ENCODE peak calls at places on chromosomes 2 and 18, in eight cellular contexts. I, Q, D, L, P, G, M and E are unnamed samples.

GRCh38 chr2:210477496-210477895 is 937 bp upstream of the LANCL1 start:
- DNase-seq in I (peak), P (peak), M (no peak), Q (peak), D (peak), G (no peak), L (no peak), E (peak)

GRCh38 chr2:611519-611918 is 65.7 kb downstream of the TMEM18 start:
- DNase-seq in P (no peak), D (no peak), Q (peak), M (peak), L (no peak), I (no peak), G (no peak), E (no peak)

GRCh38 chr2:117931266-117931665 is 82.6 kb downstream of the CCDC93 start:
- DNase-seq in P (no peak), D (no peak), G (no peak), M (no peak), I (no peak), L (no peak), Q (no peak), E (no peak)

GRCh38 chr2:47056374-47056773 is 98.7 kb downstream of the STPG4 start:
- DNase-seq in L (no peak), G (no peak), D (peak), Q (no peak), M (no peak), I (peak), P (no peak), E (no peak)

GRCh38 chr2:183081908-183082307 is 3.4 kb downstream of the DUSP19 start:
- DNase-seq in G (no peak), D (peak), P (no peak), L (no peak), I (no peak), Q (no peak), M (no peak), E (no peak)

GRCh38 chr2:209070262-209070661 is 353.6 kb upstream of the MAP2 start:
- DNase-seq in L (no peak), G (no peak), Q (no peak), D (no peak), I (no peak), P (no peak), M (no peak), E (no peak)

GRCh38 chr2:176169181-176169580 is 12.1 kb downstream of the HOXD3 start:
- DNase-seq in G (no peak), I (no peak), L (no peak), Q (no peak), D (no peak), P (no peak), M (no peak), E (no peak)

GRCh38 chr2:112960230-112960825 is 17.5 kb upstream of the IL36G start:
- DNase-seq in G (no peak), D (no peak), L (no peak), Q (no peak), M (no peak), I (no peak), P (no peak), E (no peak)

GRCh38 chr2:129729646-129730045 is 249.8 kb upstream of the RAB6C start:
- DNase-seq in L (no peak), G (no peak), D (no peak), P (no peak), I (no peak), Q (no peak), M (peak), E (no peak)

GRCh38 chr2:181407171-181407570 is 50.0 kb upstream of the ITGA4 start:
- DNase-seq in L (no peak), I (no peak), G (no peak), P (no peak), Q (no peak), M (no peak), D (no peak), E (no peak)

GRCh38 chr2:24632175-24632574 is 141.1 kb downstream of the NCOA1 start:
- DNase-seq in L (no peak), Q (no peak), G (no peak), P (no peak), M (no peak), D (no peak), I (no peak), E (no peak)

GRCh38 chr2:170974304-170974993 is 45.4 kb downstream of the GORASP2 start:
- DNase-seq in P (no peak), M (no peak), G (no peak), Q (no peak), D (no peak), I (peak), L (no peak), E (no peak)

GRCh38 chr2:240705204-240705781 is 13.6 kb downstream of the AQP12A start:
- DNase-seq in I (no peak), P (no peak), G (peak), D (peak), Q (no peak), L (no peak), M (no peak), E (no peak)

GRCh38 chr2:9498210-9498609 is 23.9 kb downstream of the IAH1 start:
- DNase-seq in D (no peak), P (no peak), Q (no peak), L (no peak), I (no peak), M (no peak), G (no peak), E (no peak)

GRCh38 chr2:72222829-72223564 is 75.3 kb upstream of the CYP26B1 start:
- DNase-seq in I (no peak), D (no peak), L (no peak), Q (no peak), P (no peak), M (no peak), G (no peak), E (no peak)

GRCh38 chr18:79393181-79393598 is 2.5 kb upstream of the NFATC1 start:
- DNase-seq in G (peak), M (no peak), Q (peak), P (no peak), I (no peak), L (no peak), D (peak), E (no peak)

DNA sequence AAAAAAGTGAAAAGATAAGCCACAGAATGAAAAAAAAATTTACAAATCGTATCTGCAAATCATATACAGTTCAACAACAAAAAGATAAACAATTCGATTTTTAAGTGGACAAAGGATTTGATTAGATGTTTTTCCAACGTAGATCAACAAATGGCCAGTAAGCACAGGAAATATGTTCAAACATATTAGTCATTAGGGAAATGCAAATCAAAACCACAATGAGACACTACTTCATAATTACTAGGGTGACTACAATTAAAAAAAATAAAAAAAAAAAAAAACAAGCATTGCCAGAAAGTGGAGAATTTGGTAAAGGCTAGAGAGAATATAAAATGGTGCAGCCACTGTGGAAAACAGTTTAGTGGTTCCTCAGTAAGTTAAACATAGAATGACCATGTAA is 38.3 kb upstream of the RNU4ATAC start:
- DNase-seq in D (no peak), M (no peak), I (no peak), Q (no peak), G (no peak), L (no peak), P (no peak), E (no peak)
- H3K27ac ChIP-seq in D (no peak), M (no peak), I (no peak), Q (no peak), G (no peak), L (no peak), P (no peak), E (no peak)

GRCh38 chr18:55346961-55347740 is 240.8 kb downstream of the TCF4 start:
- DNase-seq in G (no peak), D (no peak), I (no peak), Q (no peak), P (no peak), M (no peak), L (no peak), E (no peak)
- H3K27ac ChIP-seq in G (no peak), D (no peak), I (no peak), Q (no peak), P (no peak), M (no peak), L (no peak), E (no peak)

GRCh38 chr2:160290590-160290989 is 90.5 kb upstream of the ITGB6 start:
- DNase-seq in P (no peak), L (no peak), M (no peak), G (no peak), D (no peak), Q (no peak), I (no peak), E (no peak)
- H3K27ac ChIP-seq in P (no peak), L (no peak), M (no peak), G (no peak), D (no peak), Q (no peak), I (no peak), E (no peak)

DNA sequence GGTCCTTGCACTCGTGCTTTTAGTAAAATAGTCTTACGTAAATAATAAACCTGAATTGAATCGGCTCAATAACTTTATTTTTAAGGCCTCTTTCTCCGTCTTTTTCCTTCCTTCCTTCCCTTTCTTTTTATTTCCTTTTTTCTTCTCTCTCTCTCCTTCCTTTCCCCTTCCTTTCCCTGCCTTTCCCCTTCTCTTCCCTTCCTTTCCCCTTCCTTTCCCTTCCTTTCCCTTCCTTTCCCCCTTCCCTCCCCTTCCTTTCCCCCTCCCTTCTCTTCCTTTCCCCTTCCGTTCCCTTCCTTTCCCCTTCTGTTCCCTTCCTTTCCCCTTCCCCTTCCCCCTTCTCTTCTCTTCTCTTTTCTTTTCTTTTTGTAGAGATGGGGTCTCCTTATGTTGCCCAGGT is 121.0 kb downstream of the NCKAP5 start:
- DNase-seq in I (no peak), D (no peak), Q (no peak), M (no peak), L (no peak), G (no peak), P (no peak), E (no peak)
- H3K27ac ChIP-seq in I (no peak), D (no peak), Q (no peak), M (no peak), L (no peak), G (no peak), P (no peak), E (no peak)

GRCh38 chr2:241968417-241968816 is 98.9 kb downstream of the RTP5 start:
- DNase-seq in G (no peak), L (peak), I (no peak), D (no peak), M (no peak), Q (no peak), P (no peak), E (no peak)
- H3K27ac ChIP-seq in G (no peak), L (no peak), I (no peak), D (no peak), M (no peak), Q (no peak), P (no peak), E (no peak)

GRCh38 chr2:223732346-223732745 is 105.0 kb downstream of the AP1S3 start:
- DNase-seq in D (no peak), I (no peak), M (no peak), L (no peak), G (no peak), P (no peak), Q (no peak), E (no peak)
- H3K27ac ChIP-seq in D (no peak), I (no peak), M (no peak), L (no peak), G (no peak), P (no peak), Q (no peak), E (no peak)

DNA sequence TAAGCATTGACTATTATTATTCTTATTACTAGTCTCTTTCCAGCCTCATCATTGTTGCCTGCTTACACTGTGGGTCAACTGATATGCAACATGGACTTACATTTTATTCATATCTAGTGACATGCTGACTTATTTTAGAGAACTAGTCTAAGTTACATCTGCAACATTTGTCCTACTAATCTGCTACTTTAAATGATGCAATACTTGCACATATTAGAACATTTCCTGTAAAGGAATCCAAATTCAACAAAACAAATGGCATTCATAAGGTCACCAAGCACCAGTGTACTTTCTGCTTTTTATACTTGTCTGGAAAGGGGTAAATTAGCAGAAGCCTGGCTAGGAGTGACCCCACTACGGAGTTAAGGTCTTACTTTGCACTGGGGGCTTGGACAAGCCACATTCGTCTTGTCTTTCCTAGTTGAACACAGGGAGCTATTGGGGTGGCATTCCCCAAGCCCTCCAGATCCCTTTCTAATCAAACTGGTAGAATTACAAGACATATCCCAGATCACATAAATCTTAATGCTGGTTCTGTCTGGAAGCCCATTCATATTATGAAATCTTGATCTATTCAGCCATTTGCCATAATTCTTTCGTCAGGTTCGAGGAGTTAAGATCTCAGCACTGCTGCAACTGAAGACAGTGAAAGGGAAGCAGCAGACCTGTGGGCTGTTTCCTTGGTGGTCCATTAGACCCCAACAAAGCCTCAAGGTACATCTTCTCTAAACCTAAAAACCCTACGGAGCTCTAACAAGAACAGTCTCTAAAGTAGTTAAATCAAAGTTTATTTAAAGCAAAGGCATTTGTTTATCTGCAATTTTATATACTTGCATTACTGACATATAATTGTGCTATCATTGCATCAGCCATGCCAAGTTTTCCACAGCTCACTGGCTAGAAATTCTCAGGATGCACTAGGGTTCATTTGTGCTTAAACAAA is 49.9 kb upstream of the RTN4 start:
- DNase-seq in M (no peak), G (no peak), D (no peak), Q (no peak), L (no peak), P (peak), I (no peak), E (no peak)
- H3K27ac ChIP-seq in M (peak), G (peak), D (peak), Q (no peak), L (peak), P (peak), I (peak), E (no peak)

DNA sequence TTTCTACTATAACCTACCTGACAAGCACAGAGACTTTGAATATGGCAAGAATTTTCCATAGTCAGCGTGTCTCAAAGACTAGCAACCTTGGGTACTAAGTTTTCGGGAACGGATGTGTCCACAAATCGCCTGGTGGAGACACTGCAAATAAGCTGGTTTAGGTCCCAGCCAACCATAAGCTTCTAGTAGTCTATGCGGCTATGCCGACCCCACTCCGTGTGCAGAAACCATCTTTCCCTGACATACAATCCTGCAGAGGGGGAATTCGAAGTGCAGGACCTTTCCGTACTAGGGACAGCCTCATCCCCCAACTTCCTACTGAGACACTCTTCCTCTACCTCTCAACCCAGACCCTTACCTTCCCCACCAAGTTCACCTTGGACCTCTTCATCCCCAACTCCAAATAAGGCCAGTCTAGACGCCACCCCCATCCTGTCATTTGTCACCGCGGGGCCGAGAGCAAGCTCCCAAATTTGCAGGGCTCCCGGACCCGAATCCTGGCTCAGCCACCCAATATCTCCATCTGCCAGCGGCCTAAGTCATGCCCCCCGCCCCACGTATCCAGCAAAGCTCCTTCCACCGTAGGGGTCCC is 548 bp downstream of the SUCLG1 start:
- DNase-seq in P (peak), Q (no peak), I (peak), M (no peak), L (no peak), D (no peak), G (no peak), E (peak)
- H3K27ac ChIP-seq in P (peak), Q (peak), I (peak), M (peak), L (peak), D (no peak), G (peak), E (peak)

DNA sequence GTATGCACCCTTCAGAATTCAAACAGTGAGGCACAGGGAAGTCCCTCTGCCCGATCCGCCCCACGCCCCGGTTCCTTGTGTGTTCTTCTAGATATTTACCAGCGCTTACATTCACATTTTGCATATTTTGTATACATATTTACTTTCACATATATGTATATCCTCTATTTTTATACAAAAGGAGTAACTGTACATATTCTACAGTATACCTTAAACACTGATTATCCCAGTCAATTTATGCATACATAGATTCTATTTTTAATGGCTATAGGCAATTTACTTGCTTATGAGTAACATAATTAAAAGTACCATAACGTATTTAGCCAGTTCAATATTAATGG is 309 bp upstream of the DUSP11 start:
- DNase-seq in I (no peak), P (no peak), Q (no peak), M (no peak), G (no peak), D (no peak), L (no peak), E (no peak)
- H3K27ac ChIP-seq in I (no peak), P (peak), Q (no peak), M (peak), G (peak), D (no peak), L (no peak), E (peak)